ENCODE peak calls at places on chromosomes 3 and 15, in six cellular contexts. D, C, X, P, N and Q are unnamed samples.

GRCh38 chr3:183764854-183765731 is 60.3 kb downstream of the MAP6D1 start:
- DNase-seq in C (no peak), D (no peak), X (no peak), N (no peak), P (peak; percentile 23), Q (no peak)

GRCh38 chr3:19232566-19232965 is 84.3 kb downstream of the KCNH8 start:
- DNase-seq in X (no peak), N (no peak), C (no peak), D (no peak), P (no peak), Q (no peak)

GRCh38 chr3:26624209-26624775 is 1.7 kb downstream of the LRRC3B start:
- DNase-seq in N (no peak), C (no peak), X (no peak), P (no peak), D (no peak), Q (no peak)

GRCh38 chr15:39009740-39010139 is 445.1 kb upstream of the RASGRP1 start:
- DNase-seq in C (no peak), N (no peak), P (no peak), D (no peak), X (no peak), Q (no peak)

GRCh38 chr15:79615754-79616153 is 183.6 kb downstream of the MINAR1 start:
- DNase-seq in D (no peak), C (no peak), X (no peak), P (no peak), N (no peak), Q (no peak)

GRCh38 chr15:47116698-47117097 is 600.6 kb upstream of the SEMA6D start:
- DNase-seq in C (no peak), N (no peak), P (no peak), D (no peak), X (no peak), Q (no peak)

GRCh38 chr15:85545185-85545584 is 164.8 kb downstream of the AKAP13 start:
- DNase-seq in C (no peak), D (no peak), X (no peak), P (no peak), N (no peak), Q (no peak)

GRCh38 chr15:101024111-101024695 is 105.0 kb downstream of the LRRK1 start:
- DNase-seq in P (no peak), N (no peak), X (no peak), D (no peak), C (no peak), Q (no peak)

GRCh38 chr3:197363553-197364409 is 65.4 kb upstream of the DLG1 start:
- DNase-seq in C (no peak), X (no peak), D (no peak), N (no peak), P (no peak), Q (no peak)

GRCh38 chr3:152278674-152279427 is 10.1 kb downstream of the MBNL1 start:
- DNase-seq in C (no peak), N (no peak), X (no peak), P (no peak), D (no peak), Q (no peak)

GRCh38 chr3:141746962-141747361 is 8.9 kb downstream of the RNF7 start:
- DNase-seq in N (no peak), P (no peak), D (no peak), X (no peak), C (no peak), Q (no peak)